ENCODE peak calls at places on chromosomes 7 and 10, in four cellular contexts. E is mucosa of descending colon, I is thoracic aorta, Y is tibial artery. H is an unnamed sample.

GRCh38 chr7:46930336-46930735 is 651.6 kb downstream of the TNS3 start:
- DNase-seq in I (no peak), E (no peak), Y (no peak), H (no peak)

GRCh38 chr7:108012499-108013430 is 9.8 kb upstream of the LAMB1 start:
- DNase-seq in Y (no peak), I (no peak), E (no peak), H (no peak)

GRCh38 chr7:129752760-129753159 is 141.2 kb downstream of the NRF1 start:
- DNase-seq in I (no peak), E (no peak), Y (no peak), H (no peak)

GRCh38 chr7:78635394-78635793 is 818.1 kb downstream of the MAGI2 start:
- DNase-seq in Y (no peak), I (no peak), E (no peak), H (no peak)

GRCh38 chr7:96045919-96046318 is 273.6 kb downstream of the DYNC1I1 start:
- DNase-seq in Y (no peak), E (no peak), I (no peak), H (no peak)

GRCh38 chr7:34069676-34070075 is 164.3 kb downstream of the BMPER start:
- DNase-seq in E (no peak), I (no peak), Y (no peak), H (no peak)

GRCh38 chr10:30176182-30176581 is 116.8 kb upstream of the JCAD start:
- DNase-seq in E (no peak), I (no peak), Y (no peak), H (no peak)

GRCh38 chr7:45033261-45033930 is 33.4 kb downstream of the CCM2 start:
- DNase-seq in Y (peak; percentile 29), I (no peak), E (no peak), H (no peak)

GRCh38 chr7:30674420-30674819 is 7.8 kb downstream of the CRHR2 start:
- DNase-seq in I (no peak), E (no peak), Y (no peak), H (no peak)

GRCh38 chr7:40715053-40715430 is 580.2 kb downstream of the SUGCT start:
- DNase-seq in E (no peak), I (no peak), Y (no peak), H (no peak)

GRCh38 chr10:110821508-110821907 is 50.2 kb upstream of the PDCD4 start:
- DNase-seq in E (no peak), I (no peak), Y (peak; percentile 92), H (no peak)

GRCh38 chr10:131313377-131313776 is 1.9 kb upstream of the TCERG1L start:
- DNase-seq in I (no peak), E (no peak), Y (no peak), H (no peak)

GRCh38 chr7:150739045-150739432 is 1.8 kb downstream of the GIMAP5 start:
- DNase-seq in I (no peak), Y (no peak), E (no peak), H (no peak)

GRCh38 chr7:50556247-50556976 is 8.8 kb downstream of the DDC start:
- DNase-seq in I (no peak), Y (no peak), E (no peak), H (no peak)

GRCh38 chr10:6165221-6165725 is 37.5 kb upstream of the PFKFB3 start:
- DNase-seq in E (no peak), I (no peak), Y (no peak), H (no peak)

GRCh38 chr7:98681951-98682350 is 64.9 kb downstream of the NPTX2 start:
- DNase-seq in I (no peak), E (no peak), Y (no peak), H (no peak)

GRCh38 chr10:30887839-30888238 is 143.8 kb downstream of the ZNF438 start:
- DNase-seq in Y (no peak), E (no peak), I (no peak), H (no peak)

GRCh38 chr10:4069491-4069890 is 284.5 kb upstream of the KLF6 start:
- DNase-seq in E (no peak), Y (no peak), I (no peak), H (no peak)

GRCh38 chr10:11397077-11397476 is 214.4 kb downstream of the USP6NL start:
- DNase-seq in E (no peak), I (no peak), Y (no peak), H (no peak)

GRCh38 chr7:30731619-30732018 is 20.3 kb upstream of the INMT start:
- DNase-seq in I (no peak), Y (no peak), E (no peak), H (peak; percentile 24)

GRCh38 chr7:156582591-156583123 is 57.9 kb upstream of the RNF32 start:
- DNase-seq in I (no peak), Y (no peak), E (no peak), H (no peak)

GRCh38 chr7:120180221-120180620 is 92.8 kb upstream of the KCND2 start:
- DNase-seq in E (no peak), I (no peak), Y (no peak), H (no peak)

GRCh38 chr7:44246396-44247113 is 45.8 kb downstream of the YKT6 start:
- DNase-seq in E (no peak), Y (no peak), I (no peak), H (no peak)

GRCh38 chr7:112143567-112143966 is 62.6 kb downstream of the DOCK4 start:
- DNase-seq in I (peak; percentile 18), Y (no peak), E (no peak), H (no peak)

GRCh38 chr7:21429021-21429420 is 1.1 kb downstream of the SP4 start:
- DNase-seq in Y (no peak), E (no peak), I (no peak), H (no peak)

GRCh38 chr10:10774416-10774815 is 243.3 kb upstream of the CELF2 start:
- DNase-seq in I (no peak), E (no peak), Y (no peak), H (no peak)

GRCh38 chr10:7121154-7121797 is 289.6 kb downstream of the SFMBT2 start:
- DNase-seq in I (no peak), Y (no peak), E (no peak), H (no peak)

GRCh38 chr10:99660662-99661369 is 1.5 kb downstream of the ENTPD7 start:
- DNase-seq in I (no peak), E (no peak), Y (no peak), H (no peak)

GRCh38 chr7:155835446-155836215 is 23.4 kb upstream of the SHH start:
- DNase-seq in I (no peak), E (no peak), Y (peak; percentile 60), H (no peak)

GRCh38 chr10:70651661-70652060 is 20.6 kb upstream of the ADAMTS14 start:
- DNase-seq in Y (no peak), I (no peak), E (no peak), H (no peak)

GRCh38 chr7:6636741-6637543 is at the start of gene ZNF316:
- DNase-seq in I (no peak), Y (peak; percentile 78), E (peak; percentile 76), H (peak; percentile 91)

GRCh38 chr7:74023037-74023436 is 4.9 kb upstream of the ELN start:
- DNase-seq in Y (peak; percentile 99), I (peak; percentile 79), E (no peak), H (peak; percentile 94)

GRCh38 chr10:68586622-68587325 is 26.6 kb downstream of the TET1 start:
- DNase-seq in Y (no peak), E (no peak), I (no peak), H (no peak)

GRCh38 chr10:49611166-49611814 is 1.2 kb downstream of the SLC18A3 start:
- DNase-seq in I (no peak), E (no peak), Y (peak; percentile 63), H (no peak)

GRCh38 chr10:90222372-90222771 is 521.0 kb downstream of the KIF20B start:
- DNase-seq in Y (no peak), E (no peak), I (no peak), H (no peak)

GRCh38 chr7:102286237-102287081 is at the start of gene SH2B2:
- DNase-seq in Y (peak; percentile 88), E (peak; percentile 84), I (no peak), H (peak; percentile 93)

GRCh38 chr7:333399-333776 is 43.4 kb downstream of the FOXL3 start:
- DNase-seq in E (peak; percentile 64), I (no peak), Y (no peak), H (peak; percentile 87)

GRCh38 chr10:70186571-70186970 is 16.3 kb upstream of the SAR1A start:
- DNase-seq in Y (no peak), E (no peak), I (no peak), H (no peak)

GRCh38 chr10:81784111-81784597 is 90.8 kb upstream of the NRG3 start:
- DNase-seq in I (no peak), E (peak; percentile 41), Y (no peak), H (peak; percentile 75)
- H3K4me3 ChIP-seq in I (no peak overlapping the region), E (no peak overlapping the region), Y (no peak overlapping the region), H (no peak overlapping the region)

DNA sequence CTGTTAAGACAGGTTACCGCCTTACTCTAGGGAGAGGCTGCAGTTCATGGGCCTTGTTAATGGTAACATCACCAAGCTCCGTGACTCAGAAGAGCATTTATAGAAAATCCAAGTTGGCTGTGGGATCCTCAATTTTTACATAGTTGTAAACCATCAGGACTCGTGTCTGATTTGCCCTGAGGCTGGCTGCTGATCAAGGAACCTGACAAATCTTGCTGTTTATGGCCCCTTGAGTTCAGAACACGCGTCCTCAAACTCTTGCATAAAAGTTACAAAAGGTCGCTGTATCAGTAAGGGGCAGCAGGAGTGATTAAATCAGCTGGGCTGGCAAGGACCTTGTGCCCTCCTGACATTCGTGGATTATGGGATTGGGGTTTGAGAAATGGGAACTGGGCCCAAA is 4.6 kb downstream of the SLC13A4 start:
- DNase-seq in I (no peak), Y (no peak), E (no peak), H (no peak)
- H3K4me1 ChIP-seq in I (no peaks in the 10 kb centered on the region), Y (no peaks in the 10 kb centered on the region), E (no peaks in the 10 kb centered on the region), H (no peaks in the 10 kb centered on the region)

DNA sequence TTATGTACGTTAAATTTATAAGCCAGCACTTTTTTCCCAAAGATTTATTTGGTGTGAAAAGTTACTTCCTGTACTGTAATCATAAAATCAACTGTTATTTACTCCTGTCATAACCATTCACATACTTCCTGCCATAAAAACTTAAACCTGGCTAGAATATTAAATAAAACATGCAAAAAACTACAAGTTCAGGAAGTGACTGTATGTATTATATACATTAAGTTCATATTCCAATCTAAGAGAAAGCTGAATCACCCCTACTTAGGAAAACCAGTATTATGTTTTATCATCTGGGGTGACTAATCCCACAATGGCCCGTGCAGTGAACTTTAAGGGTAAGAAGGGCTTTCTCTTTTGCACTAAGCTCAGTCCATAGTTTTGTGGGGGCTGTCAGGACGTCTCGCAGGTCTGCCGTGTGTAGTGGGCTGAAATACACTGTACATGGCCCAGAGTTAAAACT is 183.7 kb upstream of the KLF14 start:
- DNase-seq in I (no peak), Y (no peak), E (no peak), H (no peak)
- H3K4me3 ChIP-seq in I (no peak overlapping the region), Y (no peak overlapping the region), E (no peak overlapping the region), H (no peak overlapping the region)

DNA sequence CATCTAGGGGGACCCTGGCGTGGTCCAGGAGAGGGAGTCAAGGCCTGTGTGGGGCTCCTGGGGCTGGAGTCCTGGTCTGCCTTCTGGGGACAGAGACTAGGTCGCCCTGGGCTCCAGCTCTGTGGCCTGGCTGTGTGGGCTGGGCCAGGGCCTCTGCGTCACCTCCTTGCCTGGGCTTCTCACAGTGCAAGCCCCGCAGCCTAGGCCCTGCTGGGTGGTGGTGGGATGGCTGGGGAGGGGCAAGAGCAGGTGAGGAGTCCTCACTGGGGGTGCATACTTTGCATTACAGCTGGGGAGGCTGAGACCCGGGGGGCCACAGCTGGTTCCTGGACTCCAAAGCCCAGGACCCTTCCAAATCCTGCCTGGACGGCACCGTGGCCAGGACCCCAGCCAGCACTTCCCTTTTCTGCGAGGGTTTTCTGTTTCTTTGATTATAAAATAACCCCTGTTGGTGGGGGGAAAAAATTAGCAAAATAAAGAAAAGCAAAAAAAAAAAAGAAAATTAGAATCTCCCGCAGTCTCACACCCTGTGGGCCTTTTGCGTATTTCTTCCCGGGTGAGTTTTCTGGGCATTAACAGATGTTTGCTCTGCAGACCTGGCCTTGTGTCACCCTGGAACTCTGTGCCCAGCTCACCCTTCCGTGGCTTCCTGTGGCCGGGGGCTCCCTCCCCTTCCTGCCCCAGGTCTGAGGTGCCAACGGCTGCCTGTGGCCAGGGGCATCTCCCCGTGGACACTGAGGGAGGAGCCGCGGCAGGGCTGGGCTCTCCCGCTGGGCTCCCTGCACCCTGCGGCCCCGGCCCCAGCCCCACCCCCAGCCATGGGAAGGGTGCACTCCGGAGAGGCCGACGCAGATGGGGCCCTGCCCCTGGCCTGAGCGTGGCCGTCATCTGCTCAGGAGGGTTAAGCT is 23.7 kb downstream of the PWWP2B start:
- DNase-seq in Y (peak; percentile 81), I (no peak), E (peak; percentile 86), H (peak; percentile 92)
- H3K4me1 ChIP-seq in Y (peaks cover 55% of the 10 kb centered on the region), I (peaks cover 21% of the 10 kb centered on the region), E (peaks cover 62% of the 10 kb centered on the region), H (peaks cover 14% of the 10 kb centered on the region)